ENCODE peak calls at places on chromosomes 1 and 21, in four cellular contexts. J is Caco-2, G is CD14-positive monocyte, N is pancreas. K is an unnamed sample.

GRCh38 chr1:218665216-218665615 is 320.1 kb downstream of the TGFB2 start:
- DNase-seq in J (no peak), G (no peak), N (no peak), K (no peak)

GRCh38 chr1:210586785-210587184 is 258.1 kb downstream of the HHAT start:
- DNase-seq in J (no peak), G (no peak), N (no peak), K (no peak)

GRCh38 chr1:45446530-45446929 is 44.4 kb downstream of the TESK2 start:
- DNase-seq in J (no peak), G (no peak), N (no peak), K (no peak)

GRCh38 chr21:37863842-37864241 is 52.4 kb downstream of the KCNJ6 start:
- DNase-seq in J (no peak), G (peak), N (no peak), K (no peak)

GRCh38 chr1:10398278-10398733 is 558 bp upstream of the PGD start:
- DNase-seq in J (no peak), G (no peak), N (no peak), K (no peak)

GRCh38 chr21:45366931-45367401 is 38.0 kb upstream of the COL18A1 start:
- DNase-seq in J (no peak), G (no peak), N (peak), K (peak)

GRCh38 chr1:11069233-11069950 is 9.6 kb upstream of the SRM start:
- DNase-seq in J (peak), G (no peak), N (no peak), K (no peak)

GRCh38 chr1:156258859-156259258 is 11.0 kb upstream of the PAQR6 start:
- DNase-seq in J (no peak), G (no peak), N (no peak), K (no peak)

GRCh38 chr1:204834329-204834728 is 36.3 kb upstream of the NFASC start:
- DNase-seq in J (no peak), G (no peak), N (no peak), K (no peak)

GRCh38 chr21:44867999-44868700 is 5.3 kb downstream of the PTTG1IP start:
- DNase-seq in J (no peak), G (no peak), N (no peak), K (no peak)

GRCh38 chr1:156480411-156481192 is 20.0 kb downstream of the MEF2D start:
- DNase-seq in J (no peak), G (peak), N (peak), K (no peak)

GRCh38 chr1:39196244-39197215 is 8.0 kb upstream of the MACF1 start:
- DNase-seq in J (no peak), G (no peak), N (no peak), K (no peak)

GRCh38 chr1:232149302-232150201 is 480.4 kb downstream of the SIPA1L2 start:
- DNase-seq in J (no peak), G (no peak), N (no peak), K (no peak)

GRCh38 chr1:109783436-109783835 is 19.7 kb upstream of the EPS8L3 start:
- DNase-seq in J (no peak), G (peak), N (peak), K (no peak)

GRCh38 chr1:170548497-170548896 is 16.5 kb downstream of the GORAB start:
- DNase-seq in J (no peak), G (no peak), N (no peak), K (no peak)

GRCh38 chr1:167431909-167432650 is 86.2 kb downstream of the CD247 start:
- DNase-seq in J (no peak), G (no peak), N (no peak), K (no peak)

GRCh38 chr21:33540711-33541104 is 1.2 kb downstream of the GART start:
- DNase-seq in J (no peak), G (no peak), N (no peak), K (no peak)

GRCh38 chr1:23537296-23537993 is 6.4 kb upstream of the E2F2 start:
- DNase-seq in J (no peak), G (no peak), N (no peak), K (no peak)

GRCh38 chr1:41517039-41517438 is 32.6 kb upstream of the EDN2 start:
- DNase-seq in J (no peak), G (no peak), N (peak), K (no peak)

DNA sequence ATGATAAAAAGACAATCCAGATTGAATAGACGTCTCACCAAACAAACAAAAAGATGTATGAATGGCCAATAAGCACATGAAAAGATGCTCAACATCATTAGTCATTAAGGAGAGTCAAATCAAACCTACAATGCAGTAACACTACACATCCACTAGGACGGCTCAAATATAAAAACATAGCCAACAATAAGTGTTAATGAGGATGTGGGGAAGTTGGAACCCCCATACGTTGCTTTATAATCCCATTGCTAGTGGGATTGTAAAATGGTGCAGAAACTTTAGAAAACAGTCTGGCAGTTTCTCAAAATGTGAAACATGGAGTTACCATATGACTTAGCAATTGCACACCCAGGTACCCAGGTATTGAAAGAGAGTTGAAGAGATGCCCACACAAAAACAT is 14.7 kb upstream of the IL24 start:
- DNase-seq in J (no peak), G (no peak), N (no peak), K (no peak)
- TF ChIP-seq CTCF in J (no peak), G (peak), N (no peak), K (no peak)

GRCh38 chr1:203278885-203279406 is 26.4 kb upstream of the BTG2 start:
- DNase-seq in J (no peak), G (no peak), N (no peak), K (no peak)

GRCh38 chr1:203282720-203283542 is 22.4 kb upstream of the BTG2 start:
- DNase-seq in J (peak), G (no peak), N (no peak), K (no peak)

GRCh38 chr1:203281851-203282661 is 23.3 kb upstream of the BTG2 start:
- DNase-seq in J (no peak), G (no peak), N (no peak), K (no peak)

GRCh38 chr1:203280061-203280460 is 25.3 kb upstream of the BTG2 start:
- DNase-seq in J (no peak), G (no peak), N (no peak), K (no peak)

GRCh38 chr1:203281033-203281432 is 24.3 kb upstream of the BTG2 start:
- DNase-seq in J (no peak), G (no peak), N (no peak), K (no peak)
- TF ChIP-seq CTCF in J (no peak), G (no peak), N (no peak), K (no peak)

DNA sequence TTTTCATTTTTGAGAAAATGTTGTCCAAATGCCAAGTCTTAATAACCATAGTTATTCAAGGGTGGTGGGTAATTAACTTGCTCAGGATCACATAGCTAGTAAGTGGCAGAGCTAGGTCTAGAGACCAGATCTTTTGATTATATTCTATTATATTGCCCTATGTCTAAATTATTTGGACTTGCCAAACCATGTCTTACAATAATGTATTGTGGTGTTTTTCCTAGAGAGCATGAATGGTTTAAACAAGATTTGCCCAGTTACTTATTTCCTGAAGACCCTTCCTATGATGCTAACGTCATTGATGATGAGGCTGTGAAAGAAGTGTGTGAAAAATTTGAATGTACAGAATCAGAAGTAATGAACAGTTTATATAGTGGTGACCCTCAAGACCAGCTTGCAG is 58.6 kb downstream of the PRKAA2 start:
- DNase-seq in J (no peak), G (no peak), N (no peak), K (no peak)
- TF ChIP-seq CTCF in J (no peak), G (no peak), N (no peak), K (no peak)

GRCh38 chr21:31201548-31201947 is 142.5 kb downstream of the TIAM1 start:
- DNase-seq in J (no peak), G (peak), N (no peak), K (no peak)

GRCh38 chr21:31196724-31197123 is 147.3 kb downstream of the TIAM1 start:
- DNase-seq in J (no peak), G (no peak), N (no peak), K (no peak)

GRCh38 chr21:31201144-31201543 is 142.9 kb downstream of the TIAM1 start:
- DNase-seq in J (no peak), G (no peak), N (no peak), K (no peak)

GRCh38 chr21:31195334-31196015 is 148.6 kb downstream of the TIAM1 start:
- DNase-seq in J (no peak), G (no peak), N (no peak), K (no peak)

GRCh38 chr21:31198575-31198974 is 145.5 kb downstream of the TIAM1 start:
- DNase-seq in J (no peak), G (no peak), N (no peak), K (no peak)
- TF ChIP-seq CTCF in J (peak), G (peak), N (peak), K (no peak)

DNA sequence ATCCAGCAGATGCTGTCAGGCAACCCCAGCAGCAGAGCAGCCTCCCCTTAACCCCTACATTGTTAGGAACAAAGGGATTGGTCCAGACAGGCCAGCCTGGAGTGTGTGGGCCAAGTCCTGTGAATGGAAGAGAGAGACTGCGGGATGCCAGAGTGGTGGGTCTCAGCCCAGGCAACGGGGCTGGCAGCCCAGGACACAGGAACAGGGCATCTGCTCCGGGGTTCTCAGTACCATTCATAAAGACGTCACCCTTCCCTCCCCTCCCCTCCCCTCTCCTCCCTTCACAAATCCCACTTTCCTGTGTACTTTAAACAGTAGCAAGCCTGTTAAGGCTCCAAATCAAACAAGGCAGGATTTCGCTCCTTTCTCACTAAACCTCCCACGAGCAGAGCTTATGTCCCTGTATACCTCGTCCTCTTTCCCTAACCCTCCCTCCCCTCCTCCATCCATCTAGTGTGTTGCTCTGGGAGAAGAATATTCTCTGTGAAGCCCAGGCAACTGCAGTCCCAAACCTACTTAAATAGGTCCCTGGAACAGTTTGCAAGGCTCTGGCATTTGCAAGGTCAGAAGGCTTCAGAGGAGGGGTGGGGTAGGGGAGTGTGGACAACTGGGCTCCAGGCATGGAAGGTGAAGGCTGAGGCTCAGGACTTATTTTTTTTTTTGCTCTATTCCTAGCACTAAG is 4.2 kb upstream of the PLXNA2 start:
- DNase-seq in J (no peak), G (no peak), N (no peak), K (no peak)
- TF ChIP-seq CTCF in J (no peak), G (no peak), N (no peak), K (no peak)

DNA sequence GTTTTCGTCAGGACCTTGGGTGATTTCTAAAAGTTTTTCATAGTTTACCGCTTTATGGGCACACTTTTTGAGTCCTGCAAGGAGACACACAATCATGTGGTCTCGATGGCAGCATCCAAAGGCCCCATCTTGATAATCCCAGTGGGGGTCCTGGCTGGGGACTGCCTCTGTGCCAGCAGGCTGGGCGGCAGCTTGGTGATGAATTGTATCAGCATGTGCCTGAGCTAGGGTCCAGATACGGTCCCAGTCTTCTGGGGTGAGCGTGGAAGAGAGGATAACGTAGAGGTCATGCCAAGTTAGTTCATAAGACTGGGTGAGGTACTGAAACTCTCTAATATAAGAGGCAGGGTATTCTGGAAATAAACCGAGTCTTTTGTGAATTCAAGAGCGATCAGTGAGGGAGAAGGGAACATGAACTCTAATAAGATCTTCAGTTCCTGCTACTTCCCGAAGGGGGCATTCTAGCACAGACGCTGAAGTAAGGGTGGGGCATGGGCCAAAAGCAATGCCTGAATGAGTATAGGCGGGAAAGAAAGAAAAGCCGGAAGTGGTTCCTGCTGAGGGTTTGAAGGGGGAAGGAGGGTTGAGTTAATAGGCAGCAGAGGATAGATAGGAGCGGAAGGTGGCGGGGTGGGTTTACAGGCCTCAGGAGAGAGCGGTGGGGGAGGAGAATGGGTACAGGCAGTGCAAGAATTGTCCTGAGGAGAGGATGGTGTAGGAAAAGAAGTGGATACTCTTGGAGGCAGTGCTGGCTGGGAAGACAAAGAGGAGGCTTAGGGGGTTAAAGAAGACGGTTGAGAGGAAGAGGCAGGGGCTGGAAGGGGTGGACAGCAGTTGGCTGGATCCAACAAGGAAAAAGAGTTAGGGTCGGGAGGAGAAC is 1.6 kb downstream of the ERVH48-1 start:
- DNase-seq in J (peak), G (peak), N (no peak), K (no peak)
- TF ChIP-seq CTCF in J (peak), G (peak), N (peak), K (no peak)

DNA sequence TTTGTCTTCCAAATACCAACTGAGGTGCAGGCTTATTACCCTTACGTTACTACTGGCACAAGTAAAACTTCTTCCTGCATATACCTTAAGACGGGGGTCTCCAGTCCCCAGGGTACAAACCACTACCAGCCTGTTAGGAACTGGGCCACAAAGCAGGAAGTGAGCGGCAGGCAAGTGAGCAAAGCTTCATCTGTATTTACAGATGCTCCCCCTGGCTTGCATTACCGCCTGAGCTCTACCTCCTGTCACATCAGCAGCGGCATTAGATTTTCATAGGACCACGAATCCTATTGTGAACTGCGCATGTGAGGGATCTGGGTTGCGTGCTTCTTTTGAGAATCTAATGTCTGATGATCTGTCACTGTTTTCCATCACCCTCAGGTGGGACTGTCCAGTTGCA is 113.1 kb downstream of the SLC45A1 start:
- DNase-seq in J (no peak), G (no peak), N (no peak), K (no peak)
- TF ChIP-seq CTCF in J (no peak), G (peak), N (no peak), K (no peak)

GRCh38 chr1:111556318-111557037 is 53.0 kb upstream of the ADORA3 start:
- DNase-seq in J (no peak), G (no peak), N (no peak), K (no peak)
- TF ChIP-seq CTCF in J (no peak), G (no peak), N (no peak), K (no peak)

K was measured in omental fat pad.